ENCODE peak calls at places on chromosome 15, in eight cellular contexts. One of them, this sample, is unnamed.

GRCh38 chr15:26126070-26126469 is 262.9 kb upstream of the ATP10A start:
- DNase-seq in HTR-8/SVneo: no peak
- DNase-seq in stimulated activated effector memory CD8-positive, alpha-beta T cell treated with anti-CD3 and anti-CD28 coated beads, Interleukin-12 subunit alpha, Interleukin-12 subunit beta, amount 100 ng/mL, for 72 hours: no peak
- DNase-seq in T-helper 17 cell: no peak
- DNase-seq in ELR: no peak
- DNase-seq in activated CD4-positive, alpha-beta T cell treated with anti-CD3 and anti-CD28 coated beads, Interleukin-2, amount 10 ng/mL, durations not matched to agents 7 days and 5 days: no peak
- DNase-seq in smooth muscle cell of the brain vasculature: no peak
- DNase-seq in C1 segment of cervical spinal cord: no peak
- DNase-seq in this sample: no peak

GRCh38 chr15:61890106-61890505 is 170.1 kb downstream of the VPS13C start:
- DNase-seq in activated CD4-positive, alpha-beta T cell treated with anti-CD3 and anti-CD28 coated beads, Interleukin-2, amount 10 ng/mL, durations not matched to agents 7 days and 5 days: no peak
- DNase-seq in C1 segment of cervical spinal cord: no peak
- DNase-seq in HTR-8/SVneo: no peak
- DNase-seq in smooth muscle cell of the brain vasculature: no peak
- DNase-seq in T-helper 17 cell: no peak
- DNase-seq in stimulated activated effector memory CD8-positive, alpha-beta T cell treated with anti-CD3 and anti-CD28 coated beads, Interleukin-12 subunit alpha, Interleukin-12 subunit beta, amount 100 ng/mL, for 72 hours: no peak
- DNase-seq in ELR: no peak
- DNase-seq in this sample: no peak

GRCh38 chr15:101043911-101044624 is 124.9 kb downstream of the LRRK1 start:
- DNase-seq in stimulated activated effector memory CD8-positive, alpha-beta T cell treated with anti-CD3 and anti-CD28 coated beads, Interleukin-12 subunit alpha, Interleukin-12 subunit beta, amount 100 ng/mL, for 72 hours: peak
- DNase-seq in ELR: no peak
- DNase-seq in smooth muscle cell of the brain vasculature: no peak
- DNase-seq in HTR-8/SVneo: no peak
- DNase-seq in activated CD4-positive, alpha-beta T cell treated with anti-CD3 and anti-CD28 coated beads, Interleukin-2, amount 10 ng/mL, durations not matched to agents 7 days and 5 days: no peak
- DNase-seq in C1 segment of cervical spinal cord: no peak
- DNase-seq in T-helper 17 cell: no peak
- DNase-seq in this sample: no peak

GRCh38 chr15:39511000-39511914 is 69.6 kb upstream of the THBS1 start:
- DNase-seq in smooth muscle cell of the brain vasculature: peak
- DNase-seq in C1 segment of cervical spinal cord: no peak
- DNase-seq in stimulated activated effector memory CD8-positive, alpha-beta T cell treated with anti-CD3 and anti-CD28 coated beads, Interleukin-12 subunit alpha, Interleukin-12 subunit beta, amount 100 ng/mL, for 72 hours: no peak
- DNase-seq in HTR-8/SVneo: peak
- DNase-seq in T-helper 17 cell: no peak
- DNase-seq in ELR: peak
- DNase-seq in activated CD4-positive, alpha-beta T cell treated with anti-CD3 and anti-CD28 coated beads, Interleukin-2, amount 10 ng/mL, durations not matched to agents 7 days and 5 days: no peak
- DNase-seq in this sample: no peak

GRCh38 chr15:64478863-64479262 is 18.5 kb downstream of the ZNF609 start:
- DNase-seq in HTR-8/SVneo: no peak
- DNase-seq in ELR: no peak
- DNase-seq in T-helper 17 cell: no peak
- DNase-seq in C1 segment of cervical spinal cord: no peak
- DNase-seq in stimulated activated effector memory CD8-positive, alpha-beta T cell treated with anti-CD3 and anti-CD28 coated beads, Interleukin-12 subunit alpha, Interleukin-12 subunit beta, amount 100 ng/mL, for 72 hours: no peak
- DNase-seq in smooth muscle cell of the brain vasculature: no peak
- DNase-seq in activated CD4-positive, alpha-beta T cell treated with anti-CD3 and anti-CD28 coated beads, Interleukin-2, amount 10 ng/mL, durations not matched to agents 7 days and 5 days: no peak
- DNase-seq in this sample: no peak

GRCh38 chr15:57922780-57923179 is 142.7 kb downstream of the ALDH1A2 start:
- DNase-seq in smooth muscle cell of the brain vasculature: no peak
- DNase-seq in C1 segment of cervical spinal cord: no peak
- DNase-seq in T-helper 17 cell: no peak
- DNase-seq in activated CD4-positive, alpha-beta T cell treated with anti-CD3 and anti-CD28 coated beads, Interleukin-2, amount 10 ng/mL, durations not matched to agents 7 days and 5 days: no peak
- DNase-seq in HTR-8/SVneo: no peak
- DNase-seq in ELR: no peak
- DNase-seq in stimulated activated effector memory CD8-positive, alpha-beta T cell treated with anti-CD3 and anti-CD28 coated beads, Interleukin-12 subunit alpha, Interleukin-12 subunit beta, amount 100 ng/mL, for 72 hours: no peak
- DNase-seq in this sample: no peak

GRCh38 chr15:46059921-46060565 is 425.2 kb downstream of the SQOR start:
- DNase-seq in activated CD4-positive, alpha-beta T cell treated with anti-CD3 and anti-CD28 coated beads, Interleukin-2, amount 10 ng/mL, durations not matched to agents 7 days and 5 days: no peak
- DNase-seq in C1 segment of cervical spinal cord: no peak
- DNase-seq in stimulated activated effector memory CD8-positive, alpha-beta T cell treated with anti-CD3 and anti-CD28 coated beads, Interleukin-12 subunit alpha, Interleukin-12 subunit beta, amount 100 ng/mL, for 72 hours: no peak
- DNase-seq in ELR: no peak
- DNase-seq in smooth muscle cell of the brain vasculature: no peak
- DNase-seq in HTR-8/SVneo: no peak
- DNase-seq in T-helper 17 cell: no peak
- DNase-seq in this sample: no peak

GRCh38 chr15:61835476-61836106 is 224.7 kb downstream of the VPS13C start:
- DNase-seq in activated CD4-positive, alpha-beta T cell treated with anti-CD3 and anti-CD28 coated beads, Interleukin-2, amount 10 ng/mL, durations not matched to agents 7 days and 5 days: peak
- DNase-seq in smooth muscle cell of the brain vasculature: no peak
- DNase-seq in T-helper 17 cell: peak
- DNase-seq in HTR-8/SVneo: peak
- DNase-seq in stimulated activated effector memory CD8-positive, alpha-beta T cell treated with anti-CD3 and anti-CD28 coated beads, Interleukin-12 subunit alpha, Interleukin-12 subunit beta, amount 100 ng/mL, for 72 hours: peak
- DNase-seq in C1 segment of cervical spinal cord: peak
- DNase-seq in ELR: peak
- DNase-seq in this sample: peak

GRCh38 chr15:57782731-57783130 is 76.2 kb downstream of the POLR2M start:
- DNase-seq in T-helper 17 cell: no peak
- DNase-seq in C1 segment of cervical spinal cord: no peak
- DNase-seq in activated CD4-positive, alpha-beta T cell treated with anti-CD3 and anti-CD28 coated beads, Interleukin-2, amount 10 ng/mL, durations not matched to agents 7 days and 5 days: no peak
- DNase-seq in ELR: peak
- DNase-seq in smooth muscle cell of the brain vasculature: no peak
- DNase-seq in HTR-8/SVneo: no peak
- DNase-seq in stimulated activated effector memory CD8-positive, alpha-beta T cell treated with anti-CD3 and anti-CD28 coated beads, Interleukin-12 subunit alpha, Interleukin-12 subunit beta, amount 100 ng/mL, for 72 hours: no peak
- DNase-seq in this sample: no peak

GRCh38 chr15:36529296-36530011 is 50.0 kb upstream of the CDIN1 start:
- DNase-seq in activated CD4-positive, alpha-beta T cell treated with anti-CD3 and anti-CD28 coated beads, Interleukin-2, amount 10 ng/mL, durations not matched to agents 7 days and 5 days: no peak
- DNase-seq in smooth muscle cell of the brain vasculature: no peak
- DNase-seq in HTR-8/SVneo: no peak
- DNase-seq in ELR: no peak
- DNase-seq in C1 segment of cervical spinal cord: no peak
- DNase-seq in T-helper 17 cell: no peak
- DNase-seq in stimulated activated effector memory CD8-positive, alpha-beta T cell treated with anti-CD3 and anti-CD28 coated beads, Interleukin-12 subunit alpha, Interleukin-12 subunit beta, amount 100 ng/mL, for 72 hours: no peak
- DNase-seq in this sample: peak

GRCh38 chr15:65796610-65797012 is 4.5 kb upstream of the DENND4A start:
- DNase-seq in activated CD4-positive, alpha-beta T cell treated with anti-CD3 and anti-CD28 coated beads, Interleukin-2, amount 10 ng/mL, durations not matched to agents 7 days and 5 days: no peak
- DNase-seq in ELR: peak
- DNase-seq in T-helper 17 cell: no peak
- DNase-seq in stimulated activated effector memory CD8-positive, alpha-beta T cell treated with anti-CD3 and anti-CD28 coated beads, Interleukin-12 subunit alpha, Interleukin-12 subunit beta, amount 100 ng/mL, for 72 hours: no peak
- DNase-seq in C1 segment of cervical spinal cord: no peak
- DNase-seq in HTR-8/SVneo: peak
- DNase-seq in smooth muscle cell of the brain vasculature: no peak
- DNase-seq in this sample: no peak

GRCh38 chr15:92104069-92104468 is 250.6 kb downstream of the SLCO3A1 start:
- DNase-seq in HTR-8/SVneo: no peak
- DNase-seq in C1 segment of cervical spinal cord: no peak
- DNase-seq in smooth muscle cell of the brain vasculature: no peak
- DNase-seq in activated CD4-positive, alpha-beta T cell treated with anti-CD3 and anti-CD28 coated beads, Interleukin-2, amount 10 ng/mL, durations not matched to agents 7 days and 5 days: no peak
- DNase-seq in stimulated activated effector memory CD8-positive, alpha-beta T cell treated with anti-CD3 and anti-CD28 coated beads, Interleukin-12 subunit alpha, Interleukin-12 subunit beta, amount 100 ng/mL, for 72 hours: no peak
- DNase-seq in T-helper 17 cell: no peak
- DNase-seq in ELR: no peak
- DNase-seq in this sample: no peak

GRCh38 chr15:24898715-24899278 is 56.0 kb upstream of the SNRPN start:
- DNase-seq in T-helper 17 cell: no peak
- DNase-seq in HTR-8/SVneo: no peak
- DNase-seq in stimulated activated effector memory CD8-positive, alpha-beta T cell treated with anti-CD3 and anti-CD28 coated beads, Interleukin-12 subunit alpha, Interleukin-12 subunit beta, amount 100 ng/mL, for 72 hours: no peak
- DNase-seq in C1 segment of cervical spinal cord: no peak
- DNase-seq in activated CD4-positive, alpha-beta T cell treated with anti-CD3 and anti-CD28 coated beads, Interleukin-2, amount 10 ng/mL, durations not matched to agents 7 days and 5 days: no peak
- DNase-seq in ELR: no peak
- DNase-seq in smooth muscle cell of the brain vasculature: no peak
- DNase-seq in this sample: no peak